ENCODE peak calls at places on chromosomes 13 and 19, in seven cellular contexts. Z, V, X, M, K, D and J are unnamed samples.

GRCh38 chr19:18856385-18857126 is 24.8 kb downstream of the UPF1 start:
- DNase-seq in K (no peak), X (no peak), Z (no peak), V (no peak), M (no peak), D (peak; percentile 56), J (no peak)

GRCh38 chr19:3275583-3276340 is 51.3 kb downstream of the CELF5 start:
- DNase-seq in V (peak; percentile 48), Z (peak; percentile 79), M (peak; percentile 55), D (peak; percentile 85), K (no peak), X (peak; percentile 95), J (peak; percentile 86)

GRCh38 chr19:53294786-53295441 is 27.4 kb upstream of the VN1R4 start:
- DNase-seq in X (no peak), K (no peak), M (no peak), V (no peak), Z (no peak), D (no peak), J (no peak)

GRCh38 chr19:21463449-21464105 is 41.8 kb upstream of the ZNF429 start:
- DNase-seq in K (peak; percentile 56), M (peak; percentile 63), X (peak; percentile 69), V (no peak), Z (peak; percentile 68), D (no peak), J (no peak)

GRCh38 chr19:58577581-58578429 is 4.7 kb upstream of the MZF1 start:
- DNase-seq in Z (peak; percentile 4), V (no peak), D (no peak), K (peak; percentile 40), M (peak; percentile 6), X (no peak), J (no peak)

GRCh38 chr13:105327727-105328126 is 1207.7 kb downstream of the EFNB2 start:
- DNase-seq in Z (no peak), V (no peak), D (no peak), K (no peak), X (no peak), M (no peak), J (no peak)

GRCh38 chr13:65597839-65598818 is 1632.0 kb downstream of the PCDH9 start:
- DNase-seq in M (no peak), K (no peak), X (no peak), Z (no peak), V (no peak), D (peak; percentile 94), J (no peak)

GRCh38 chr19:46289724-46290619 is 6.9 kb upstream of the HIF3A start:
- DNase-seq in X (no peak), Z (no peak), D (no peak), V (no peak), K (no peak), M (no peak), J (no peak)

GRCh38 chr13:84139561-84140158 is 257.4 kb upstream of the SLITRK1 start:
- DNase-seq in Z (no peak), V (no peak), D (no peak), M (no peak), X (no peak), K (no peak), J (no peak)

GRCh38 chr19:31096047-31096446 is 253.2 kb downstream of the TSHZ3 start:
- DNase-seq in X (no peak), M (no peak), D (no peak), K (no peak), V (no peak), Z (no peak), J (no peak)

GRCh38 chr13:111401755-111402154 is 81.3 kb downstream of the TEX29 start:
- DNase-seq in Z (no peak), X (no peak), K (no peak), M (no peak), D (no peak), V (no peak), J (no peak)

GRCh38 chr13:26228080-26228479 is 6.0 kb upstream of the RNF6 start:
- DNase-seq in M (no peak), X (no peak), V (peak; percentile 86), K (no peak), D (no peak), Z (no peak), J (no peak)

GRCh38 chr13:66803759-66804456 is 426.2 kb downstream of the PCDH9 start:
- DNase-seq in K (no peak), V (peak; percentile 46), D (no peak), Z (no peak), M (no peak), X (no peak), J (no peak)

GRCh38 chr19:6424190-6424938 is at the start of gene KHSRP:
- DNase-seq in D (no peak), V (no peak), X (peak; percentile 23), M (no peak), K (no peak), Z (no peak), J (peak; percentile 25)

GRCh38 chr13:31242935-31243334 is 43.2 kb downstream of the B3GLCT start:
- DNase-seq in K (no peak), M (no peak), V (no peak), D (peak; percentile 13), Z (no peak), X (no peak), J (no peak)

GRCh38 chr19:46413262-46414031 is at the start of gene CCDC8:
- DNase-seq in K (peak; percentile 85), Z (peak; percentile 94), M (peak; percentile 85), D (peak; percentile 99), X (peak; percentile 96), V (no peak), J (no peak)

GRCh38 chr19:49165111-49165750 is 7.6 kb downstream of the TRPM4 start:
- DNase-seq in K (no peak), X (no peak), V (no peak), D (no peak), M (no peak), Z (peak; percentile 31), J (no peak)

GRCh38 chr13:44128522-44128921 is 245.1 kb upstream of the SERP2 start:
- DNase-seq in Z (no peak), K (peak; percentile 59), D (no peak), X (no peak), V (no peak), M (no peak), J (no peak)

GRCh38 chr13:73767747-73768315 is 366.4 kb downstream of the KLF12 start:
- DNase-seq in M (no peak), X (no peak), D (no peak), K (no peak), Z (no peak), V (no peak), J (no peak)

GRCh38 chr13:113982296-113982661 is 8.4 kb upstream of the C13orf46 start:
- DNase-seq in Z (no peak), X (no peak), V (no peak), K (no peak), M (no peak), D (no peak), J (no peak)